ENCODE peak calls at places on chromosomes 2 and 18, in eight cellular contexts. K is stimulated activated CD4-positive, alpha-beta T cell treated with anti-CD3 and anti-CD28 coated beads, Interleukin-2, amount 100 ng/mL, for 48 hours; U is A549; M is neural progenitor cell; W is Calu3; I is posterior vena cava; Y is T-helper 1 cell; G is SK-N-SH. R is an unnamed sample.

GRCh38 chr2:20241973-20242726 is 17.2 kb upstream of the SDC1 start:
- DNase-seq in U (peak), Y (peak), K (no peak), M (peak), W (no peak), G (peak), I (no peak), R (no peak)

GRCh38 chr2:234931369-234931768 is 20.4 kb upstream of the SH3BP4 start:
- DNase-seq in U (no peak), M (no peak), I (no peak), Y (no peak), W (no peak), K (no peak), G (no peak), R (no peak)

GRCh38 chr2:60530660-60531276 is 22.7 kb downstream of the BCL11A start:
- DNase-seq in Y (no peak), K (no peak), U (no peak), G (peak), W (peak), M (no peak), I (no peak), R (no peak)

GRCh38 chr2:68994864-68995263 is 18.1 kb upstream of the ANTXR1 start:
- DNase-seq in G (no peak), W (no peak), U (no peak), I (peak), K (no peak), Y (no peak), M (no peak), R (no peak)

GRCh38 chr2:239015769-239016675 is 168.1 kb downstream of the TWIST2 start:
- DNase-seq in Y (no peak), M (no peak), W (no peak), U (no peak), G (no peak), I (peak), K (no peak), R (no peak)

GRCh38 chr2:149180226-149180875 is 141.9 kb downstream of the LYPD6B start:
- DNase-seq in W (no peak), Y (no peak), K (no peak), M (no peak), I (no peak), U (no peak), G (no peak), R (no peak)

GRCh38 chr2:222835142-222835822 is 25.6 kb upstream of the ACSL3 start:
- DNase-seq in G (no peak), Y (no peak), W (no peak), M (no peak), U (no peak), I (no peak), K (no peak), R (no peak)

GRCh38 chr2:145416640-145417039 is 896.7 kb upstream of the ZEB2 start:
- DNase-seq in W (no peak), M (no peak), Y (no peak), U (no peak), I (no peak), K (no peak), G (no peak), R (no peak)

GRCh38 chr2:191218292-191218898 is 26.8 kb upstream of the MYO1B start:
- DNase-seq in K (peak), I (no peak), G (peak), M (peak), U (peak), Y (no peak), W (peak), R (peak)

GRCh38 chr18:77702686-77703085 is 453.0 kb downstream of the GALR1 start:
- DNase-seq in Y (no peak), K (no peak), I (no peak), U (peak), M (peak), G (peak), W (no peak), R (peak)

R was measured in G401.